ENCODE peak calls at places on chromosome 18, in five cellular contexts. U, H, K, X and D are unnamed samples.

GRCh38 chr18:56315363-56315762 is 323.0 kb downstream of the TXNL1 start:
- DNase-seq in H (peak; percentile 53), K (no peak), X (no peak), U (no peak), D (peak; percentile 79)

GRCh38 chr18:64405161-64405560 is 256.3 kb upstream of the LINC00305 start:
- DNase-seq in K (no peak), X (no peak), U (no peak), H (no peak), D (peak; percentile 9)

GRCh38 chr18:79585395-79586370 is 93.9 kb upstream of the CTDP1 start:
- DNase-seq in K (peak; percentile 24), X (peak; percentile 17), U (no peak), H (no peak), D (no peak)

GRCh38 chr18:41881285-41881684 is 73.7 kb upstream of the PIK3C3 start:
- DNase-seq in K (no peak), H (peak; percentile 40), X (no peak), U (no peak), D (peak; percentile 55)

GRCh38 chr18:26840965-26841364 is 24.5 kb downstream of the AQP4 start:
- DNase-seq in H (no peak), X (no peak), K (no peak), U (no peak), D (no peak)

GRCh38 chr18:23972416-23972815 is 42.1 kb upstream of the TTC39C start:
- DNase-seq in U (no peak), H (no peak), K (no peak), X (no peak), D (peak; percentile 64)

GRCh38 chr18:24176727-24177416 is 38.0 kb downstream of the CABYR start:
- DNase-seq in K (peak; percentile 59), U (peak; percentile 34), X (peak; percentile 59), H (peak; percentile 66), D (peak; percentile 29)

GRCh38 chr18:73990241-73990640 is 157.4 kb downstream of the FBXO15 start:
- DNase-seq in K (no peak), U (no peak), X (no peak), H (peak; percentile 14), D (no peak)

GRCh38 chr18:57569133-57569532 is 17.4 kb downstream of the FECH start:
- DNase-seq in K (no peak), H (no peak), X (no peak), U (no peak), D (no peak)

GRCh38 chr18:5546660-5547059 is 2.9 kb upstream of the EPB41L3 start:
- DNase-seq in K (no peak), U (no peak), X (no peak), H (peak; percentile 30), D (peak; percentile 24)

GRCh38 chr18:66872277-66872676 is 268.4 kb upstream of the CDH19 start:
- DNase-seq in H (peak; percentile 40), X (no peak), K (no peak), U (no peak), D (peak; percentile 3)

GRCh38 chr18:6120820-6121279 is 225.5 kb upstream of the TMEM200C start:
- DNase-seq in X (no peak), K (no peak), H (peak; percentile 7), U (no peak), D (no peak)

GRCh38 chr18:34847408-34847807 is 137.3 kb downstream of the DTNA start:
- DNase-seq in X (no peak), K (no peak), H (no peak), U (no peak), D (no peak)

GRCh38 chr18:28905509-28905908 is 728.6 kb upstream of the CDH2 start:
- DNase-seq in X (no peak), K (no peak), H (peak; percentile 74), U (no peak), D (peak; percentile 32)

GRCh38 chr18:34807106-34807796 is 97.2 kb downstream of the DTNA start:
- DNase-seq in X (no peak), U (no peak), H (peak; percentile 73), K (no peak), D (peak; percentile 27)

GRCh38 chr18:833197-833596 is 21.2 kb upstream of the YES1 start:
- DNase-seq in X (no peak), K (no peak), U (no peak), H (no peak), D (no peak)

GRCh38 chr18:37672001-37672400 is 106.4 kb upstream of the CELF4 start:
- DNase-seq in K (no peak), U (no peak), X (no peak), H (no peak), D (no peak)

GRCh38 chr18:4068552-4069158 is 386.5 kb downstream of the DLGAP1 start:
- DNase-seq in H (peak; percentile 62), X (peak; percentile 22), K (no peak), U (peak; percentile 5), D (no peak)

GRCh38 chr18:79520473-79521390 is 125.0 kb downstream of the NFATC1 start:
- DNase-seq in H (no peak), U (peak; percentile 3), X (no peak), K (peak; percentile 29), D (no peak)

GRCh38 chr18:70072678-70073077 is 125.0 kb upstream of the CD226 start:
- DNase-seq in H (peak; percentile 33), K (no peak), X (no peak), U (no peak), D (no peak)

GRCh38 chr18:38368886-38369285 is 803.3 kb upstream of the CELF4 start:
- DNase-seq in X (no peak), K (no peak), U (no peak), H (peak; percentile 1), D (peak; percentile 75)

GRCh38 chr18:69935319-69936190 is 12.1 kb downstream of the CD226 start:
- DNase-seq in X (no peak), H (no peak), K (peak; percentile 55), U (peak; percentile 75), D (no peak)

GRCh38 chr18:54740146-54740844 is 88.0 kb upstream of the RAB27B start:
- DNase-seq in U (no peak), X (no peak), K (no peak), H (peak; percentile 62), D (peak; percentile 68)

GRCh38 chr18:13264986-13265900 is 46.7 kb downstream of the LDLRAD4 start:
- DNase-seq in U (no peak), H (no peak), X (no peak), K (no peak), D (no peak)

GRCh38 chr18:79129120-79129519 is 59.9 kb downstream of the ATP9B start:
- DNase-seq in K (no peak), H (no peak), X (no peak), U (no peak), D (no peak)

GRCh38 chr18:13597068-13597467 is 129.3 kb downstream of the FAM210A start:
- DNase-seq in H (no peak), X (no peak), U (no peak), K (no peak), D (no peak)

GRCh38 chr18:52903858-52904257 is 563.9 kb downstream of the DCC start:
- DNase-seq in H (peak; percentile 25), X (no peak), U (no peak), K (peak; percentile 47), D (no peak)

GRCh38 chr18:39994521-39994920 is 1960.5 kb upstream of the PIK3C3 start:
- DNase-seq in X (no peak), K (no peak), U (no peak), H (peak; percentile 50), D (peak; percentile 58)

GRCh38 chr18:12857215-12857924 is 26.7 kb downstream of the PTPN2 start:
- DNase-seq in K (no peak), X (no peak), U (no peak), H (no peak), D (no peak)

GRCh38 chr18:49212819-49213218 is 247.6 kb downstream of the DYM start:
- DNase-seq in K (no peak), U (no peak), H (no peak), X (no peak), D (no peak)

GRCh38 chr18:27184115-27185024 is 738 bp downstream of the CHST9 start:
- DNase-seq in K (no peak), H (no peak), X (no peak), U (no peak), D (no peak)

GRCh38 chr18:2183432-2183831 is 387.9 kb downstream of the METTL4 start:
- DNase-seq in U (no peak), K (no peak), H (no peak), X (no peak), D (no peak)

GRCh38 chr18:9053814-9054213 is 48.7 kb upstream of the NDUFV2 start:
- DNase-seq in H (no peak), U (no peak), K (no peak), X (no peak), D (no peak)

GRCh38 chr18:9057646-9058045 is 44.9 kb upstream of the NDUFV2 start:
- DNase-seq in U (no peak), K (no peak), H (no peak), X (no peak), D (no peak)

GRCh38 chr18:9055626-9056025 is 46.9 kb upstream of the NDUFV2 start:
- DNase-seq in U (no peak), H (no peak), X (no peak), K (no peak), D (no peak)

GRCh38 chr18:9058426-9058825 is 44.1 kb upstream of the NDUFV2 start:
- DNase-seq in K (no peak), U (no peak), H (no peak), X (no peak), D (no peak)

DNA sequence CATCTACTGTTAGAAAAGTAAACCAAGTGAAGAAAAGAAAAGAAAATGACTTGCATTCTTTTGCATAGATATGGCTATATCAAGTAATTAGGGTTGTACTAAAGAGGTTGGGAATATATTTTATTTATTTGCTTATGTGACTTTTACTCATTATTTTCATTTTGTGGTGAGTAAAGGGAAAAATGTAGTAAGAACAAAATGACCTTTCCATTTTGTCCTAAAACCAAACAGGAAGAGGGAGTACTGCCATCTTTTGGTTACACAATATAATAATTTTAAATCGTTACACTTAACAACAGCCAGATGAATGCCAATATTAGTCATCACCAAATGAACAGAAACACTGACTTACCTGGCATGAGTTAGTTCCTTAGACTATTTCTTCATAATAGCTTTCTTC is 47.3 kb upstream of the NDUFV2 start:
- DNase-seq in U (no peak), K (no peak), H (peak; percentile 90), X (no peak), D (peak; percentile 86)
- TF ChIP-seq CTCF in U (no peak), K (no peak), H (peak; percentile 71), X (peak; percentile 52), D (peak; percentile 85)

GRCh38 chr18:36314754-36315153 is 17.2 kb downstream of the FHOD3 start:
- DNase-seq in X (no peak), U (no peak), H (peak; percentile 81), K (no peak), D (peak; percentile 53)
- H3K27ac ChIP-seq in X (peak overlapping the region; percentile 35), U (no peak overlapping the region), H (peak overlapping the region; percentile 99), K (no peak overlapping the region), D (no peak overlapping the region)

GRCh38 chr18:47296462-47296861 is 45.0 kb upstream of the SKOR2 start:
- DNase-seq in X (no peak), K (no peak), H (no peak), U (no peak), D (no peak)

GRCh38 chr18:47294801-47295200 is 43.3 kb upstream of the SKOR2 start:
- DNase-seq in H (no peak), X (no peak), K (no peak), U (no peak), D (no peak)
- H3K27me3 ChIP-seq in H (no peaks in the 10 kb centered on the region), X (peaks cover 11% of the 10 kb centered on the region), K (peaks cover 3% of the 10 kb centered on the region), U (no peaks in the 10 kb centered on the region), D (no peaks in the 10 kb centered on the region)

GRCh38 chr18:65786400-65786948 is 35.7 kb downstream of the CDH7 start:
- DNase-seq in U (no peak), K (no peak), X (no peak), H (no peak), D (no peak)

GRCh38 chr18:65791753-65792152 is 40.9 kb downstream of the CDH7 start:
- DNase-seq in U (no peak), H (no peak), X (no peak), K (no peak), D (no peak)

GRCh38 chr18:65788373-65788772 is 37.6 kb downstream of the CDH7 start:
- DNase-seq in H (peak; percentile 63), U (no peak), K (no peak), X (no peak), D (no peak)
- TF ChIP-seq CTCF in H (peak; percentile 71), U (no peak), K (no peak), X (no peak), D (no peak)